ENCODE peak calls at places on chromosome 18, in five cellular contexts. B, W, E, P and Z are unnamed samples.

GRCh38 chr18:31998880-31999279 is 19.7 kb upstream of the RNF125 start:
- DNase-seq in B (no peak), W (no peak), E (no peak), P (no peak), Z (no peak)

GRCh38 chr18:57004366-57005121 is 142.3 kb upstream of the BOD1L2 start:
- DNase-seq in B (peak), W (no peak), E (no peak), P (peak), Z (no peak)

GRCh38 chr18:3616142-3616541 is 166.2 kb downstream of the TGIF1 start:
- DNase-seq in B (no peak), W (no peak), E (no peak), P (no peak), Z (no peak)

GRCh38 chr18:47953471-47953931 is 23.0 kb upstream of the SMAD2 start:
- DNase-seq in B (peak), W (no peak), E (peak), P (peak), Z (peak)

GRCh38 chr18:955379-956066 is 50.9 kb downstream of the ADCYAP1 start:
- DNase-seq in B (no peak), W (no peak), E (no peak), P (no peak), Z (no peak)

GRCh38 chr18:37721544-37722302 is 156.1 kb upstream of the CELF4 start:
- DNase-seq in B (peak), W (no peak), E (no peak), P (no peak), Z (no peak)

GRCh38 chr18:69725855-69726508 is 221.7 kb downstream of the CD226 start:
- DNase-seq in B (no peak), W (no peak), E (no peak), P (no peak), Z (no peak)

GRCh38 chr18:36360256-36360909 is 62.9 kb downstream of the FHOD3 start:
- DNase-seq in B (no peak), W (no peak), E (no peak), P (no peak), Z (no peak)

GRCh38 chr18:72235422-72235821 is 308.7 kb downstream of the CBLN2 start:
- DNase-seq in B (peak), W (no peak), E (no peak), P (no peak), Z (peak)

GRCh38 chr18:20971886-20972267 is 139.7 kb downstream of the ROCK1 start:
- DNase-seq in B (peak), W (no peak), E (no peak), P (peak), Z (peak)

GRCh38 chr18:22348521-22349316 is 69.0 kb downstream of the CTAGE1 start:
- DNase-seq in B (peak), W (peak), E (no peak), P (no peak), Z (peak)

GRCh38 chr18:49062832-49063226 is 112.1 kb upstream of the SMAD7 start:
- DNase-seq in B (no peak), W (no peak), E (no peak), P (no peak), Z (no peak)

GRCh38 chr18:11607897-11608296 is 1.5 kb upstream of the SLC35G4 start:
- DNase-seq in B (peak), W (no peak), E (no peak), P (no peak), Z (peak)

GRCh38 chr18:9736942-9737813 is 29.1 kb downstream of the RAB31 start:
- DNase-seq in B (peak), W (no peak), E (no peak), P (peak), Z (no peak)

GRCh38 chr18:7784171-7784570 is 217.1 kb downstream of the PTPRM start:
- DNase-seq in B (peak), W (no peak), E (no peak), P (no peak), Z (peak)

GRCh38 chr18:31436825-31437224 is 10.7 kb upstream of the DSG3 start:
- DNase-seq in B (peak), W (no peak), E (no peak), P (no peak), Z (peak)

GRCh38 chr18:48609820-48610815 is 71.3 kb downstream of the CTIF start:
- DNase-seq in B (no peak), W (no peak), E (no peak), P (peak), Z (no peak)

GRCh38 chr18:69935319-69936190 is 12.1 kb downstream of the CD226 start:
- DNase-seq in B (peak), W (no peak), E (peak), P (peak), Z (peak)

GRCh38 chr18:13436596-13436995 is 218.0 kb downstream of the LDLRAD4 start:
- DNase-seq in B (no peak), W (no peak), E (no peak), P (no peak), Z (no peak)

GRCh38 chr18:59787998-59788875 is 91.0 kb upstream of the CCBE1 start:
- DNase-seq in B (peak), W (no peak), E (no peak), P (peak), Z (peak)

GRCh38 chr18:34866310-34866709 is 156.2 kb downstream of the DTNA start:
- DNase-seq in B (no peak), W (no peak), E (no peak), P (no peak), Z (no peak)

GRCh38 chr18:59024829-59025228 is 114.9 kb upstream of the SEC11C start:
- DNase-seq in B (peak), W (no peak), E (no peak), P (peak), Z (no peak)

GRCh38 chr18:58977223-58977622 is 112.5 kb downstream of the ZNF532 start:
- DNase-seq in B (peak), W (no peak), E (no peak), P (no peak), Z (no peak)

GRCh38 chr18:58559427-58560186 is 69.3 kb downstream of the ALPK2 start:
- DNase-seq in B (no peak), W (no peak), E (no peak), P (no peak), Z (no peak)

GRCh38 chr18:75070625-75071483 is 138.1 kb downstream of the PTGR3 start:
- DNase-seq in B (peak), W (no peak), E (peak), P (peak), Z (peak)

GRCh38 chr18:12015697-12016062 is 34.4 kb downstream of the IMPA2 start:
- DNase-seq in B (peak), W (no peak), E (no peak), P (peak), Z (no peak)

GRCh38 chr18:6994053-6994452 is 123.5 kb downstream of the LAMA1 start:
- DNase-seq in B (peak), W (no peak), E (no peak), P (no peak), Z (peak)

GRCh38 chr18:22346968-22347611 is 70.6 kb downstream of the CTAGE1 start:
- DNase-seq in B (peak), W (no peak), E (no peak), P (no peak), Z (peak)

GRCh38 chr18:50753311-50753710 is 66.5 kb downstream of the MRO start:
- DNase-seq in B (no peak), W (no peak), E (no peak), P (no peak), Z (no peak)